ENCODE peak calls at places on chromosomes 4 and X, in eight cellular contexts. T is fibroblast of pulmonary artery, R is GM13977, B is GM20000, A is upper lobe of right lung, N is stomach, W is psoas muscle, C is cardiac fibroblast. J is an unnamed sample.
A peak's percentile ranks its signal among the peaks of the same experiment; 100 is the strongest.

GRCh38 chr4:107153228-107153627 is 117.1 kb upstream of the DKK2 start:
- DNase-seq in T (peak; percentile 43), R (no peak), B (no peak), A (no peak), N (no peak), W (no peak), C (peak; percentile 33), J (no peak)

GRCh38 chr4:140257461-140258305 is 103.7 kb upstream of the MAML3 start:
- DNase-seq in T (no peak), R (no peak), B (no peak), A (no peak), N (no peak), W (peak; percentile 39), C (peak; percentile 22), J (no peak)

GRCh38 chrX:85052207-85052606 is 48.5 kb downstream of the APOOL start:
- DNase-seq in T (peak; percentile 39), R (no peak), B (no peak), A (no peak), N (no peak), W (no peak), C (peak; percentile 8), J (no peak)

GRCh38 chr4:103012085-103012484 is 7.4 kb downstream of the SLC9B1 start:
- DNase-seq in T (peak; percentile 84), R (no peak), B (no peak), A (no peak), N (no peak), W (no peak), C (peak; percentile 83), J (no peak)

GRCh38 chrX:24133280-24133679 is 16.2 kb upstream of the ZFX start:
- DNase-seq in T (no peak), R (no peak), B (no peak), A (no peak), N (no peak), W (no peak), C (no peak), J (no peak)

GRCh38 chrX:121161501-121161933 is 114.1 kb downstream of the GLUD2 start:
- DNase-seq in T (peak; percentile 7), R (no peak), B (no peak), A (no peak), N (no peak), W (no peak), C (no peak), J (no peak)

GRCh38 chrX:132277953-132278614 is 58.8 kb upstream of the RAP2C start:
- DNase-seq in T (no peak), R (no peak), B (no peak), A (no peak), N (peak; percentile 77), W (no peak), C (no peak), J (no peak)

GRCh38 chr4:26621366-26621765 is 37.5 kb downstream of the TBC1D19 start:
- DNase-seq in T (no peak), R (no peak), B (no peak), A (no peak), N (no peak), W (no peak), C (no peak), J (no peak)

GRCh38 chr4:142474398-142475087 is 371.6 kb downstream of the INPP4B start:
- DNase-seq in T (no peak), R (no peak), B (no peak), A (no peak), N (peak; percentile 38), W (no peak), C (no peak), J (no peak)

GRCh38 chr4:8349664-8350225 is 80.2 kb downstream of the HTRA3 start:
- DNase-seq in T (no peak), R (no peak), B (no peak), A (no peak), N (peak; percentile 7), W (no peak), C (no peak), J (no peak)

GRCh38 chr4:121791481-121791880 is 9.6 kb upstream of the EXOSC9 start:
- DNase-seq in T (peak; percentile 39), R (no peak), B (no peak), A (no peak), N (no peak), W (no peak), C (no peak), J (no peak)

GRCh38 chr4:189973646-189974045 is 33.0 kb downstream of the FRG1 start:
- DNase-seq in T (no peak), R (no peak), B (no peak), A (no peak), N (no peak), W (no peak), C (no peak), J (no peak)

GRCh38 chr4:189979196-189980047 is 38.8 kb downstream of the FRG1 start:
- DNase-seq in T (no peak), R (no peak), B (no peak), A (no peak), N (no peak), W (no peak), C (no peak), J (no peak)

DNA sequence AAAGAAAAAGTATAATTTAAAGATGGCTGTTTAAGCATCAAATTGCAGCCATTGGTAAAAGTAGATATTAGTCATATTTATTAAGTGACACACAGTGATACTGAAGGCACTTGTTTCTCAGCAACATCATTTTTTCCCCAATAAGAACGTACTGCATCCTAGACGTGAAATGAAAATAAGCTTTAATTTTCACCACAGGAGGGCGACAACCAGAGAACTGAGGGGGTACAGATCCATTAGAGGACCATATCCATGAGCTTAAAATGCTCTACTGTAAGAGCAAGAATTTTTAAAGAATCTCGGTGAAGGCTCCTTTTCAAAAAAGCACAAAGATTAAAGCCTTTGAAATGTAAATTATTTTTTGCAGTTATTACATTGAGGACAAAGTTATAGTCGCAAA is 33.4 kb downstream of the FRG1 start:
- DNase-seq in T (peak; percentile 8), R (peak; percentile 17), B (peak; percentile 25), A (no peak), N (no peak), W (no peak), C (no peak), J (no peak)
- TF ChIP-seq CTCF in T (peak; percentile 37), R (peak; percentile 29), B (peak; percentile 30), A (peak; percentile 16), N (no peak), W (no peak), C (no peak), J (no peak)

DNA sequence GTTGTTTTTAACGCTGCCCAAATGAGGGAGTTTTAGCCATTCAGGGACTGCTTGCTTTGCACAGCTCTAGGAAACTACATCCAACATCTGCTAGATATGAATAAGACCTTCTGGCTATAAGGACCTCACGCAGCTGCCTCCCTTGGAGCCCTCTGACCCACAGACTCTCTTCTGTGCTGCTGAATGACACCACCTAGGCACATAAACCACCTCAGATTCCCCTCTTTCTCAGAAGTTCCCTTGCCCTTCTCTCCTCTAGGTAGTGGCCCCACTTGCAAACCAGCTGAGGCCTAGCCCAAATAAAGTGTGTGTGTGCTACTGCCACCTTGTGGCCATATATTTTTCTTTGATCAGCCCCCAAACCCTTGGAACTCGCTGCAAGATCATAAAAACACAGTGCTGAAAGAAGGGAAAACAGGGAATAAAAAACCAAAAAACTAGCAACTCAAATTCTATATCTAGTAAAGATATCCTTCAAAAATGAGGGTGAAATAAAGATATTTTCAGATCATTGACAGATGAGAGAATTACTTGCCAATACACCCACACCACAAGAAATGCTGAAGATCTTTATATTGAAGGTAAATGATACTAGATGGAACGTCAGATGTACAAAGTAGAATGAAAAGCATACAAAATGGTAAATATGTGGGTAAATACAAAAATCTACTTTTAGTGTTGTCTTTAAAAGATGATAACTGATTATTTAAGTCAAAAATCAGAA is 265.9 kb downstream of the ADAMTS3 start:
- DNase-seq in T (peak; percentile 56), R (peak; percentile 13), B (peak; percentile 33), A (no peak), N (peak; percentile 29), W (no peak), C (peak; percentile 49), J (peak; percentile 15)
- TF ChIP-seq CTCF in T (peak; percentile 62), R (peak; percentile 74), B (peak; percentile 55), A (peak; percentile 64), N (peak; percentile 68), W (peak; percentile 51), C (peak; percentile 63), J (no peak)

GRCh38 chr4:126790633-126791032 is 842.1 kb upstream of the INTU start:
- DNase-seq in T (no peak), R (no peak), B (no peak), A (no peak), N (no peak), W (no peak), C (no peak), J (no peak)
- TF ChIP-seq CTCF in T (no peak), R (no peak), B (no peak), A (no peak), N (no peak), W (no peak), C (no peak), J (no peak)

GRCh38 chr4:176380352-176381157 is 60.8 kb downstream of the SPCS3 start:
- DNase-seq in T (no peak), R (no peak), B (no peak), A (no peak), N (no peak), W (no peak), C (no peak), J (no peak)

GRCh38 chr4:176377705-176378302 is 58.0 kb downstream of the SPCS3 start:
- DNase-seq in T (peak; percentile 52), R (peak; percentile 18), B (peak; percentile 26), A (no peak), N (no peak), W (no peak), C (peak; percentile 30), J (no peak)

GRCh38 chr4:176376032-176376614 is 56.4 kb downstream of the SPCS3 start:
- DNase-seq in T (peak; percentile 61), R (peak; percentile 19), B (peak; percentile 8), A (no peak), N (no peak), W (no peak), C (peak; percentile 54), J (no peak)
- TF ChIP-seq CTCF in T (peak; percentile 56), R (peak; percentile 50), B (peak; percentile 29), A (peak; percentile 55), N (peak; percentile 1), W (peak; percentile 49), C (peak; percentile 45), J (no peak)